ENCODE peak calls at places on chromosomes 16 and 17, in five cellular contexts. M is HT-29; B is NCI-H345; G is stimulated activated CD4-positive, alpha-beta T cell treated with anti-CD3 and anti-CD28 coated beads, TNF-alpha, amount 100 ng/mL, for 48 hours; T is activated effector memory CD4-positive, alpha-beta T cell treated with Interleukin-2 at 50 U/mL for 16 hours. V is an unnamed sample.

GRCh38 chr17:43528319-43528987 is 17.7 kb downstream of the ETV4 start:
- DNase-seq in M (peak), B (no peak), G (no peak), T (no peak), V (no peak)

GRCh38 chr17:81811705-81812570 is 8.0 kb downstream of the GCGR start:
- DNase-seq in M (no peak), B (no peak), G (no peak), T (no peak), V (no peak)

GRCh38 chr17:76946111-76946771 is 78.0 kb downstream of the MGAT5B start:
- DNase-seq in M (no peak), B (no peak), G (no peak), T (no peak), V (no peak)

GRCh38 chr16:30720694-30721093 is 21.7 kb downstream of the SRCAP start:
- DNase-seq in M (no peak), B (no peak), G (no peak), T (no peak), V (no peak)

GRCh38 chr17:41959336-41960095 is 7.1 kb upstream of the CNP start:
- DNase-seq in M (peak), B (no peak), G (no peak), T (no peak), V (no peak)

GRCh38 chr16:57764341-57765159 is 29.0 kb downstream of the KATNB1 start:
- DNase-seq in M (peak), B (no peak), G (no peak), T (no peak), V (no peak)

GRCh38 chr17:78459696-78460095 is 81.2 kb downstream of the PGS1 start:
- DNase-seq in M (no peak), B (no peak), G (no peak), T (no peak), V (no peak)

GRCh38 chr17:81528651-81529436 is 667 bp downstream of the FSCN2 start:
- DNase-seq in M (peak), B (no peak), G (no peak), T (no peak), V (no peak)

GRCh38 chr17:32445075-32445427 is 741 bp downstream of the PSMD11 start:
- DNase-seq in M (peak), B (peak), G (peak), T (peak), V (no peak)

GRCh38 chr17:47715669-47716325 is 17.2 kb upstream of the TBX21 start:
- DNase-seq in M (no peak), B (no peak), G (no peak), T (no peak), V (no peak)

GRCh38 chr16:68972720-68973119 is 129.4 kb downstream of the TANGO6 start:
- DNase-seq in M (peak), B (peak), G (no peak), T (no peak), V (peak)

GRCh38 chr17:40363480-40363838 is 1.1 kb downstream of the GJD3 start:
- DNase-seq in M (no peak), B (no peak), G (no peak), T (no peak), V (no peak)

GRCh38 chr16:48102083-48103008 is 53.4 kb downstream of the ABCC12 start:
- DNase-seq in M (no peak), B (no peak), G (no peak), T (no peak), V (peak)

GRCh38 chr17:79183221-79184158 is 108.9 kb downstream of the ENGASE start:
- DNase-seq in M (no peak), B (peak), G (no peak), T (no peak), V (no peak)

V was measured in DMS153.